ENCODE peak calls at places on chromosomes 4 and X, in four cellular contexts. N is HepG2, F is fibroblast of lung, L is H9. A is an unnamed sample.

GRCh38 chrX:115939070-115939469 is 231.5 kb upstream of the AGTR2 start:
- DNase-seq in N (no peak), F (no peak), L (no peak), A (no peak)

GRCh38 chr4:74547042-74547441 is 102.1 kb downstream of the AREG start:
- DNase-seq in N (no peak), F (no peak), L (no peak), A (no peak)

GRCh38 chrX:126994011-126994410 is 174.5 kb downstream of the PRR32 start:
- DNase-seq in N (no peak), F (no peak), L (no peak), A (no peak)

GRCh38 chrX:132751043-132751690 is 207.3 kb downstream of the HS6ST2 start:
- DNase-seq in N (no peak), F (no peak), L (peak; percentile 47), A (no peak)

GRCh38 chr4:180726611-180727010 is 1516.6 kb upstream of the TENM3 start:
- DNase-seq in N (no peak), F (no peak), L (no peak), A (no peak)

GRCh38 chrX:31266172-31267076 is 194.6 kb upstream of the FTHL17 start:
- DNase-seq in N (peak; percentile 25), F (no peak), L (peak; percentile 58), A (no peak)

GRCh38 chrX:38365939-38366338 is 13.5 kb downstream of the OTC start:
- DNase-seq in N (no peak), F (no peak), L (no peak), A (no peak)

GRCh38 chr4:95410387-95411005 is 138.3 kb downstream of the UNC5C start:
- DNase-seq in N (no peak), F (no peak), L (no peak), A (no peak)

GRCh38 chrX:40061005-40061404 is 36.8 kb downstream of the BCOR start:
- DNase-seq in N (no peak), F (no peak), L (no peak), A (no peak)

GRCh38 chr4:151653548-151653918 is 107.3 kb downstream of the GATB start:
- DNase-seq in N (no peak), F (no peak), L (no peak), A (no peak)
- H3K9ac ChIP-seq in N (no peak overlapping the region), F (no peak overlapping the region), L (no peak overlapping the region), A (no peak overlapping the region)

DNA sequence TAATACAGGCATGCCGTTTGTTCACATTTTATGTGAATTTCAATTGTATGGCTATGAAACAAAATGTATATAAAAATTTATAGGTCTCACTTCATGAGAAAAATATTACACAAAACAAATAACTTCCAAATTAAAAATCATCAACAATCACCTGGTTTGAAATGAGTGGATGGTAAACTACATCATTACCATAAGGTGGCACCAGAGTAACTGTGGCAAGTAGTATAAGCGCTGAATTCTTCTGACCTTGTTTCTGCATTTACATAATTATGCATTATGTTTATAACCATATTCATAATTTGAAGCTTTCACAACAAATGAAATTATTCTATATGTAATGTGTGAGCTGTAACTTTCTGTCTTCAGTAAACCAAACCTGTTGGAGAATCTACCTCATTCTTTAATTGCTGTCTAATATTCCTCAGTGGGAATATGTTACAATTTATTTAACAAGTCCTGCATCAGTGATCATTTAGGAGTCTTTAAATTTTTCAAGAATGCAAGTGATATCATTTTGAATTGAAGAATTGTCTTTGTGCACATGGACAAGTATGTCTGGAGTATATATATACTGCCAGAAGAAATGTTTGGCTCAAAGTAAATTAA is 55.2 kb downstream of the MMRN1 start:
- DNase-seq in N (no peak), F (no peak), L (no peak), A (no peak)
- TF ChIP-seq CTCF in N (peak; percentile 17), F (no peak), L (peak; percentile 62), A (no peak)

DNA sequence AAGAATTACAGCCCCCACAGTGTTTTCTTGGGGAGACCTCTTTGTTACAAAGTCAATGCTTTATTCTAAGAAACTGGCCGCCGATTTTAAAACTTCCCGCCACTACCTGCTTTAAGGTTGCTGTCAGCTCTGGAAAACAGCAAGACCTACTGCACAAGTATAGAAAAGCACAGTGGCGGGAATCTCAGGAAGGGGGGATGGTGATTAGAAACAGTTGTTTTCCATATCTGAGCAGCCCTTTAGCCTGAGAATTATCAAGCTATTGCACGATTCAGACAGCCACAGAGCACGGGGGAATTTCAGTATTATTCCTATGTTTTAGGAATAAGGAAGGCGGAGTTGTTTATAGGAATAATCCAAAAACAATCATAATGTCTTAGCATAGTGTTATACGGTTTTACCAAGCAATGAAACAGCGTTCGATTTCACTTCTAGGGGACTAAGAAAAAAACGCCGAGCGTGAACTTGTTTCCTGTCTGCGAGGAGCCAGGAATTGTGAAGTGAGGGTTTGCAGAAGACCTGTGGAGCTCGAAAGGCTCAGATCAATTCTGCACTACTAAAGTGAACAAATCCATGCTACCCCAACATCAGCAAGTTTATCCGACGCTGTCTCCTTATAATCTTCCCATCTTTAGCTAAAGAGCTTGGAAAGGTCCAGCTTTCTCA is 81.3 kb downstream of the HMGN5 start:
- DNase-seq in N (no peak), F (no peak), L (no peak), A (no peak)
- H3K9ac ChIP-seq in N (no peak overlapping the region), F (no peak overlapping the region), L (peak overlapping the region; percentile 67), A (no peak overlapping the region)

GRCh38 chr4:138939960-138940359 is 75.6 kb upstream of the NOCT start:
- DNase-seq in N (peak; percentile 83), F (no peak), L (no peak), A (no peak)

GRCh38 chr4:138943893-138944292 is 71.7 kb upstream of the NOCT start:
- DNase-seq in N (no peak), F (no peak), L (no peak), A (no peak)

GRCh38 chr4:138938371-138938699 is 77.2 kb upstream of the NOCT start:
- DNase-seq in N (peak; percentile 27), F (peak; percentile 72), L (no peak), A (peak; percentile 65)

GRCh38 chr4:138945401-138945800 is 70.2 kb upstream of the NOCT start:
- DNase-seq in N (no peak), F (no peak), L (no peak), A (no peak)

GRCh38 chr4:138941037-138941436 is 74.5 kb upstream of the NOCT start:
- DNase-seq in N (no peak), F (no peak), L (no peak), A (no peak)
- TF ChIP-seq CTCF in N (no peak), F (no peak), L (no peak), A (no peak)

GRCh38 chr4:128286474-128287158 is 997 bp downstream of the PGRMC2 start:
- DNase-seq in N (peak; percentile 44), F (peak; percentile 55), L (no peak), A (peak; percentile 61)

GRCh38 chr4:128287159-128287870 is at the start of gene PGRMC2:
- DNase-seq in N (no peak), F (peak; percentile 34), L (peak; percentile 56), A (peak; percentile 37)

GRCh38 chr4:128283071-128283470 is 4.5 kb downstream of the PGRMC2 start:
- DNase-seq in N (no peak), F (no peak), L (no peak), A (no peak)

GRCh38 chr4:128284317-128284716 is 3.3 kb downstream of the PGRMC2 start:
- DNase-seq in N (no peak), F (no peak), L (no peak), A (no peak)

GRCh38 chr4:128285085-128286023 is 2.3 kb downstream of the PGRMC2 start:
- DNase-seq in N (peak; percentile 82), F (peak; percentile 34), L (no peak), A (no peak)
- H3K9ac ChIP-seq in N (peak overlapping the region; percentile 75), F (peak overlapping the region; percentile 26), L (no peak overlapping the region), A (peak overlapping the region; percentile 95)

DNA sequence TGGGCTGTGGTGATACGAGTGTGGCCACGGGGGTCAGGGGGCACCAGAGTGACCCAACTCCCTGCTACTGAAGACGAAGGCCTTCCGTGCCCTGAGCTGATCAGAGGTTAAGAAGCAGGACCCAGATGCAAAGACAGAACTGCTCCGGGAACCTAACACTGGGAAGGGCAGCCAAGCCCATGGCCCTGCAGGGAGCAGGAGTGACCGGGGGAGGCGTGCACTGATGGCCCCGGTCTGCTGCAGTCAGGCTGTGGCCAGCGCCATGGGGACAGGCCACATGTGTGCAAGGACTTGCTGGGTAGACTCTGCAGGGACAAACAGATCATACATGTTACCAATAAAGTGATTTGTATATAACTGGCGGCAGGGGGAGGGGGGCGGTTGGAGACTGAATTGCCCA is 74.6 kb downstream of the ACOX3 start:
- DNase-seq in N (no peak), F (no peak), L (no peak), A (no peak)
- TF ChIP-seq CTCF in N (no peak), F (no peak), L (no peak), A (no peak)

GRCh38 chr4:146029147-146029546 is 90.5 kb upstream of the ZNF827 start:
- DNase-seq in N (no peak), F (no peak), L (no peak), A (no peak)
- H3K9ac ChIP-seq in N (no peak overlapping the region), F (no peak overlapping the region), L (no peak overlapping the region), A (no peak overlapping the region)

GRCh38 chr4:140149851-140150635 is 3.9 kb downstream of the MAML3 start:
- DNase-seq in N (no peak), F (peak; percentile 54), L (peak; percentile 75), A (peak; percentile 61)
- TF ChIP-seq CTCF in N (no peak), F (no peak), L (no peak), A (no peak)